ENCODE peak calls at places on chromosome 1, in ten cellular contexts. J is choroid plexus epithelial cell; U is astrocyte of the spinal cord; A is posterior vena cava; G is NCI-H1092 treated with DMSO at 0.1 percent for 48 hours; V is Right ventricle myocardium superior; O is non-pigmented ciliary epithelial cell; Y is brain microvascular endothelial cell; E is activated CD4-positive, alpha-beta T cell treated with anti-CD3 and anti-CD28 coated beads for 36 hours; L is T-helper 2 cell. H is an unnamed sample.
A peak's percentile ranks its signal among the peaks of the same experiment; 100 is the strongest.

GRCh38 chr1:214326406-214326805 is 45.4 kb downstream of the SMYD2 start:
- DNase-seq in J (no peak), U (no peak), A (no peak), G (no peak), V (no peak), O (no peak), Y (no peak), E (no peak), L (no peak), H (no peak)

GRCh38 chr1:229848762-229849677 is 218.0 kb upstream of the GALNT2 start:
- DNase-seq in J (peak; percentile 66), U (no peak), A (no peak), G (peak; percentile 20), V (no peak), O (no peak), Y (peak; percentile 11), E (peak; percentile 18), L (no peak), H (peak; percentile 70)

GRCh38 chr1:113123737-113124136 is 50.7 kb downstream of the LRIG2 start:
- DNase-seq in J (peak; percentile 73), U (peak; percentile 69), A (no peak), G (no peak), V (no peak), O (no peak), Y (peak; percentile 52), E (no peak), L (no peak), H (no peak)

GRCh38 chr1:58784758-58785423 is 1.0 kb upstream of the JUN start:
- DNase-seq in J (peak; percentile 96), U (peak; percentile 96), A (peak; percentile 97), G (peak; percentile 67), V (peak; percentile 94), O (peak; percentile 74), Y (peak; percentile 93), E (peak; percentile 86), L (peak; percentile 62), H (peak; percentile 70)

GRCh38 chr1:247429526-247429925 is 13.6 kb downstream of the NLRP3 start:
- DNase-seq in J (no peak), U (no peak), A (no peak), G (no peak), V (no peak), O (no peak), Y (no peak), E (no peak), L (no peak), H (no peak)

GRCh38 chr1:228405979-228406265 is 713 bp downstream of the TRIM11 start:
- DNase-seq in J (peak; percentile 31), U (no peak), A (no peak), G (no peak), V (no peak), O (no peak), Y (no peak), E (no peak), L (no peak), H (peak; percentile 73)

GRCh38 chr1:226185153-226186036 is 1.1 kb downstream of the ACBD3 start:
- DNase-seq in J (peak; percentile 54), U (peak; percentile 33), A (no peak), G (no peak), V (no peak), O (no peak), Y (peak; percentile 1), E (no peak), L (no peak), H (peak; percentile 10)

GRCh38 chr1:66258404-66259105 is 275.4 kb upstream of the SGIP1 start:
- DNase-seq in J (no peak), U (no peak), A (no peak), G (no peak), V (no peak), O (no peak), Y (no peak), E (no peak), L (no peak), H (no peak)

GRCh38 chr1:10662824-10663667 is 133.4 kb downstream of the CASZ1 start:
- DNase-seq in J (no peak), U (no peak), A (no peak), G (no peak), V (no peak), O (no peak), Y (no peak), E (no peak), L (no peak), H (peak; percentile 81)

GRCh38 chr1:3729594-3730555 is 22.4 kb upstream of the CCDC27 start:
- DNase-seq in J (peak; percentile 10), U (no peak), A (no peak), G (no peak), V (no peak), O (no peak), Y (no peak), E (no peak), L (no peak), H (peak; percentile 78)

GRCh38 chr1:235073331-235073967 is 55.2 kb downstream of the TOMM20 start:
- DNase-seq in J (no peak), U (no peak), A (peak; percentile 85), G (no peak), V (peak; percentile 71), O (no peak), Y (no peak), E (no peak), L (no peak), H (no peak)

GRCh38 chr1:201882665-201883132 is 6.0 kb upstream of the SHISA4 start:
- DNase-seq in J (peak; percentile 46), U (peak; percentile 72), A (no peak), G (no peak), V (no peak), O (no peak), Y (peak; percentile 60), E (no peak), L (no peak), H (peak; percentile 95)

GRCh38 chr1:99106274-99106673 is 101.6 kb upstream of the PLPPR5 start:
- DNase-seq in J (no peak), U (no peak), A (no peak), G (no peak), V (no peak), O (no peak), Y (no peak), E (no peak), L (no peak), H (no peak)

GRCh38 chr1:207890136-207890738 is 20.7 kb downstream of the CD34 start:
- DNase-seq in J (peak; percentile 86), U (peak; percentile 73), A (peak; percentile 85), G (no peak), V (peak; percentile 84), O (peak; percentile 48), Y (peak; percentile 80), E (no peak), L (no peak), H (peak; percentile 54)

GRCh38 chr1:199042193-199042592 is 403.4 kb downstream of the PTPRC start:
- DNase-seq in J (no peak), U (no peak), A (no peak), G (no peak), V (no peak), O (no peak), Y (no peak), E (no peak), L (no peak), H (no peak)

GRCh38 chr1:23657659-23658275 is 33.8 kb upstream of the RPL11 start:
- DNase-seq in J (peak; percentile 63), U (peak; percentile 29), A (no peak), G (peak; percentile 17), V (peak; percentile 74), O (no peak), Y (peak; percentile 10), E (peak; percentile 72), L (peak; percentile 16), H (peak; percentile 72)

GRCh38 chr1:66607458-66607857 is 73.5 kb downstream of the SGIP1 start:
- DNase-seq in J (no peak), U (no peak), A (no peak), G (no peak), V (no peak), O (no peak), Y (no peak), E (peak; percentile 25), L (no peak), H (peak; percentile 8)

GRCh38 chr1:6631058-6631457 is 6.4 kb downstream of the THAP3 start:
- DNase-seq in J (no peak), U (no peak), A (no peak), G (no peak), V (no peak), O (no peak), Y (no peak), E (no peak), L (no peak), H (no peak)

GRCh38 chr1:175073054-175073453 is 5.4 kb downstream of the TNN start:
- DNase-seq in J (peak; percentile 9), U (no peak), A (no peak), G (no peak), V (no peak), O (no peak), Y (no peak), E (no peak), L (no peak), H (no peak)

GRCh38 chr1:1178794-1179331 is 5.2 kb downstream of the TTLL10 start:
- DNase-seq in J (no peak), U (no peak), A (no peak), G (no peak), V (peak; percentile 30), O (no peak), Y (no peak), E (no peak), L (no peak), H (no peak)

GRCh38 chr1:68015960-68016359 is 34.5 kb downstream of the DIRAS3 start:
- DNase-seq in J (no peak), U (no peak), A (no peak), G (no peak), V (no peak), O (no peak), Y (no peak), E (no peak), L (no peak), H (no peak)

GRCh38 chr1:209769171-209769904 is 13.5 kb downstream of the TRAF3IP3 start:
- DNase-seq in J (peak; percentile 91), U (peak; percentile 97), A (peak; percentile 90), G (no peak), V (peak; percentile 86), O (peak; percentile 38), Y (peak; percentile 88), E (peak; percentile 88), L (peak; percentile 60), H (peak; percentile 64)

GRCh38 chr1:97094257-97094972 is 372.8 kb downstream of the PTBP2 start:
- DNase-seq in J (peak; percentile 89), U (peak; percentile 74), A (no peak), G (no peak), V (no peak), O (peak; percentile 90), Y (peak; percentile 80), E (no peak), L (no peak), H (no peak)

GRCh38 chr1:92879316-92879968 is 47.6 kb downstream of the RPL5 start:
- DNase-seq in J (no peak), U (no peak), A (no peak), G (no peak), V (no peak), O (no peak), Y (no peak), E (no peak), L (no peak), H (no peak)

GRCh38 chr1:226403522-226404034 is 4.3 kb downstream of the PARP1 start:
- DNase-seq in J (peak; percentile 40), U (peak; percentile 9), A (no peak), G (no peak), V (no peak), O (no peak), Y (peak; percentile 34), E (peak; percentile 29), L (no peak), H (peak; percentile 16)

GRCh38 chr1:181768216-181768929 is 285.1 kb downstream of the CACNA1E start:
- DNase-seq in J (no peak), U (no peak), A (no peak), G (no peak), V (no peak), O (no peak), Y (no peak), E (no peak), L (no peak), H (no peak)

GRCh38 chr1:193905288-193906085 is 719.1 kb upstream of the B3GALT2 start:
- DNase-seq in J (peak; percentile 59), U (peak; percentile 2), A (no peak), G (no peak), V (no peak), O (no peak), Y (peak; percentile 17), E (no peak), L (no peak), H (no peak)

GRCh38 chr1:3518256-3518655 is 63.8 kb downstream of the ARHGEF16 start:
- DNase-seq in J (no peak), U (no peak), A (no peak), G (no peak), V (no peak), O (no peak), Y (no peak), E (peak; percentile 55), L (peak; percentile 22), H (no peak)